ENCODE peak calls at places on chromosomes 13 and 19, in ten cellular contexts. Z is CD8-positive, alpha-beta T cell; G is BJ; O is body of pancreas; Y is heart left ventricle; X is pancreas; S is cardiac muscle cell; C is heart right ventricle; R is SK-N-SH; B is tibial nerve. W is an unnamed sample. For H3K27me3, the result is how much of the 10 kb centered on the place peaks cover.

GRCh38 chr19:4380254-4380727 is 20.1 kb downstream of the SH3GL1 start:
- DNase-seq in Z (peak), G (no peak), O (peak), Y (peak), X (no peak), S (no peak), C (peak), R (peak), B (no peak), W (peak)

GRCh38 chr19:10113964-10114650 is 2.6 kb downstream of the P2RY11 start:
- DNase-seq in Z (no peak), G (no peak), O (no peak), Y (no peak), X (no peak), S (no peak), C (no peak), R (peak), B (no peak), W (no peak)

GRCh38 chr13:67416047-67416925 is 186.2 kb upstream of the PCDH9 start:
- DNase-seq in Z (no peak), G (no peak), O (peak), Y (peak), X (peak), S (peak), C (no peak), R (peak), B (no peak), W (no peak)

GRCh38 chr19:1853295-1854031 is 5.2 kb upstream of the REXO1 start:
- DNase-seq in Z (peak), G (no peak), O (peak), Y (peak), X (peak), S (peak), C (peak), R (peak), B (peak), W (peak)

GRCh38 chr19:1213391-1214286 is 8.1 kb downstream of the STK11 start:
- DNase-seq in Z (peak), G (peak), O (peak), Y (peak), X (no peak), S (peak), C (peak), R (peak), B (no peak), W (peak)

GRCh38 chr13:50299546-50300249 is 284.5 kb downstream of the KCNRG start:
- DNase-seq in Z (no peak), G (no peak), O (no peak), Y (no peak), X (no peak), S (no peak), C (no peak), R (no peak), B (no peak), W (no peak)

GRCh38 chr13:38350114-38350617 is 515 bp downstream of the UFM1 start:
- DNase-seq in Z (peak), G (no peak), O (peak), Y (no peak), X (peak), S (peak), C (peak), R (peak), B (peak), W (peak)

GRCh38 chr19:58440556-58440955 is 603 bp upstream of the ZNF132 start:
- DNase-seq in Z (no peak), G (no peak), O (no peak), Y (peak), X (peak), S (no peak), C (no peak), R (no peak), B (no peak), W (no peak)

GRCh38 chr13:41505209-41505835 is 48.0 kb downstream of the RGCC start:
- DNase-seq in Z (no peak), G (peak), O (no peak), Y (no peak), X (no peak), S (peak), C (no peak), R (no peak), B (no peak), W (no peak)

GRCh38 chr13:91962946-91963345 is 564.5 kb downstream of the GPC5 start:
- DNase-seq in Z (no peak), G (no peak), O (no peak), Y (no peak), X (no peak), S (no peak), C (no peak), R (no peak), B (no peak), W (no peak)

GRCh38 chr19:10896851-10897526 is 25.6 kb downstream of the CARM1 start:
- DNase-seq in Z (no peak), G (no peak), O (no peak), Y (no peak), X (no peak), S (no peak), C (no peak), R (no peak), B (no peak), W (no peak)

GRCh38 chr13:49926019-49926418 is 10.1 kb downstream of the SPRYD7 start:
- DNase-seq in Z (no peak), G (no peak), O (no peak), Y (no peak), X (no peak), S (no peak), C (no peak), R (no peak), B (no peak), W (no peak)

GRCh38 chr19:40550951-40551350 is 25.7 kb upstream of the SHKBP1 start:
- DNase-seq in Z (no peak), G (no peak), O (no peak), Y (no peak), X (no peak), S (no peak), C (no peak), R (no peak), B (no peak), W (no peak)

GRCh38 chr19:30117636-30118145 is 175.7 kb downstream of the URI1 start:
- DNase-seq in Z (no peak), G (no peak), O (no peak), Y (no peak), X (no peak), S (no peak), C (no peak), R (no peak), B (no peak), W (no peak)

GRCh38 chr19:48319647-48320537 is 5.5 kb upstream of the EMP3 start:
- DNase-seq in Z (peak), G (no peak), O (peak), Y (peak), X (peak), S (peak), C (peak), R (peak), B (peak), W (peak)

GRCh38 chr13:23380534-23380933 is 53.0 kb downstream of the SACS start:
- DNase-seq in Z (no peak), G (no peak), O (no peak), Y (no peak), X (no peak), S (peak), C (no peak), R (no peak), B (no peak), W (no peak)

GRCh38 chr13:30745917-30746686 is 10.8 kb downstream of the ALOX5AP start:
- DNase-seq in Z (no peak), G (no peak), O (no peak), Y (no peak), X (no peak), S (peak), C (no peak), R (peak), B (no peak), W (no peak)

GRCh38 chr19:53904909-53905308 is 4.2 kb upstream of the CACNG7 start:
- DNase-seq in Z (no peak), G (no peak), O (no peak), Y (no peak), X (no peak), S (no peak), C (no peak), R (no peak), B (no peak), W (no peak)

GRCh38 chr13:44805623-44806022 is 183.6 kb downstream of the NUFIP1 start:
- DNase-seq in Z (no peak), G (no peak), O (no peak), Y (no peak), X (no peak), S (no peak), C (no peak), R (no peak), B (no peak), W (no peak)

GRCh38 chr19:44657211-44657921 is 13.7 kb downstream of the PVR start:
- DNase-seq in Z (peak), G (no peak), O (peak), Y (peak), X (peak), S (peak), C (peak), R (peak), B (peak), W (peak)

GRCh38 chr19:51607920-51608562 is 22.2 kb downstream of the SIGLEC5 start:
- DNase-seq in Z (peak), G (no peak), O (peak), Y (peak), X (peak), S (peak), C (peak), R (no peak), B (peak), W (peak)

GRCh38 chr19:5205937-5206750 is 134.5 kb downstream of the PTPRS start:
- DNase-seq in Z (no peak), G (no peak), O (no peak), Y (no peak), X (no peak), S (no peak), C (no peak), R (no peak), B (no peak), W (no peak)

GRCh38 chr19:49614096-49614857 is 23.3 kb downstream of the PRR12 start:
- DNase-seq in Z (no peak), G (peak), O (no peak), Y (no peak), X (no peak), S (peak), C (no peak), R (no peak), B (no peak), W (no peak)

GRCh38 chr13:60312851-60313505 is 84.0 kb upstream of the TDRD3 start:
- DNase-seq in Z (no peak), G (no peak), O (no peak), Y (no peak), X (no peak), S (no peak), C (no peak), R (no peak), B (no peak), W (no peak)

GRCh38 chr13:31755803-31756212 is 16.5 kb downstream of the RXFP2 start:
- DNase-seq in Z (no peak), G (peak), O (no peak), Y (no peak), X (no peak), S (no peak), C (no peak), R (no peak), B (no peak), W (no peak)

GRCh38 chr19:33557720-33558119 is 36.1 kb upstream of the PEPD start:
- DNase-seq in Z (no peak), G (no peak), O (no peak), Y (no peak), X (no peak), S (no peak), C (no peak), R (no peak), B (no peak), W (no peak)

GRCh38 chr13:25062479-25062878 is 33.5 kb upstream of the PABPC3 start:
- DNase-seq in Z (no peak), G (no peak), O (no peak), Y (no peak), X (no peak), S (no peak), C (no peak), R (no peak), B (no peak), W (no peak)
- TF ChIP-seq CTCF in Z (no peak), G (no peak), O (no peak), Y (no peak), X (no peak), S (no peak), C (no peak), R (no peak), B (no peak), W (no peak)

GRCh38 chr13:36674337-36675212 is 755 bp downstream of the SERTM1 start:
- DNase-seq in Z (no peak), G (no peak), O (no peak), Y (no peak), X (no peak), S (no peak), C (no peak), R (peak), B (no peak), W (no peak)

GRCh38 chr13:36673352-36673751 is 468 bp upstream of the SERTM1 start:
- DNase-seq in Z (no peak), G (no peak), O (no peak), Y (no peak), X (no peak), S (no peak), C (no peak), R (no peak), B (no peak), W (no peak)

GRCh38 chr13:36680918-36681317 is 7.1 kb downstream of the SERTM1 start:
- DNase-seq in Z (no peak), G (no peak), O (no peak), Y (no peak), X (no peak), S (no peak), C (no peak), R (no peak), B (no peak), W (no peak)

GRCh38 chr13:36673838-36674326 is at the start of gene SERTM1:
- DNase-seq in Z (no peak), G (no peak), O (no peak), Y (peak), X (no peak), S (peak), C (no peak), R (peak), B (no peak), W (no peak)

GRCh38 chr13:36675213-36675536 is 1.4 kb downstream of the SERTM1 start:
- DNase-seq in Z (no peak), G (no peak), O (no peak), Y (no peak), X (no peak), S (no peak), C (no peak), R (no peak), B (no peak), W (no peak)
- H3K4me3 ChIP-seq in Z (no peak), G (no peak), O (no peak), Y (no peak), X (no peak), S (no peak), C (no peak), R (no peak), B (no peak), W (no peak)

GRCh38 chr13:20188649-20189553 is 3.8 kb downstream of the GJB2 start:
- DNase-seq in Z (no peak), G (no peak), O (no peak), Y (no peak), X (no peak), S (no peak), C (no peak), R (peak), B (no peak), W (no peak)
- H3K27me3 ChIP-seq in Z (under half), G (under half), O (under half), Y (under half), X (under half), S (half or more), C (under half), R (half or more), B (under half), W (under half)

GRCh38 chr13:108226184-108226583 is 8.0 kb downstream of the ABHD13 start:
- DNase-seq in Z (no peak), G (no peak), O (no peak), Y (no peak), X (no peak), S (no peak), C (no peak), R (peak), B (no peak), W (no peak)
- TF ChIP-seq CTCF in Z (no peak), G (no peak), O (no peak), Y (no peak), X (no peak), S (no peak), C (no peak), R (no peak), B (no peak), W (no peak)

GRCh38 chr13:109773786-109774185 is 12.6 kb downstream of the IRS2 start:
- DNase-seq in Z (no peak), G (no peak), O (no peak), Y (no peak), X (no peak), S (no peak), C (no peak), R (no peak), B (no peak), W (no peak)
- H3K4me3 ChIP-seq in Z (no peak), G (no peak), O (no peak), Y (no peak), X (no peak), S (no peak), C (no peak), R (no peak), B (no peak), W (no peak)

GRCh38 chr13:112330479-112331407 is 45.4 kb upstream of the SPACA7 start:
- DNase-seq in Z (no peak), G (no peak), O (no peak), Y (no peak), X (no peak), S (no peak), C (no peak), R (no peak), B (no peak), W (no peak)

GRCh38 chr13:112330066-112330465 is 46.1 kb upstream of the SPACA7 start:
- DNase-seq in Z (no peak), G (no peak), O (no peak), Y (no peak), X (no peak), S (no peak), C (no peak), R (no peak), B (no peak), W (no peak)

GRCh38 chr13:112333756-112334543 is 42.2 kb upstream of the SPACA7 start:
- DNase-seq in Z (no peak), G (no peak), O (no peak), Y (no peak), X (no peak), S (no peak), C (no peak), R (no peak), B (no peak), W (no peak)

GRCh38 chr13:112332727-112333126 is 43.4 kb upstream of the SPACA7 start:
- DNase-seq in Z (no peak), G (no peak), O (no peak), Y (no peak), X (no peak), S (no peak), C (no peak), R (no peak), B (no peak), W (no peak)

DNA sequence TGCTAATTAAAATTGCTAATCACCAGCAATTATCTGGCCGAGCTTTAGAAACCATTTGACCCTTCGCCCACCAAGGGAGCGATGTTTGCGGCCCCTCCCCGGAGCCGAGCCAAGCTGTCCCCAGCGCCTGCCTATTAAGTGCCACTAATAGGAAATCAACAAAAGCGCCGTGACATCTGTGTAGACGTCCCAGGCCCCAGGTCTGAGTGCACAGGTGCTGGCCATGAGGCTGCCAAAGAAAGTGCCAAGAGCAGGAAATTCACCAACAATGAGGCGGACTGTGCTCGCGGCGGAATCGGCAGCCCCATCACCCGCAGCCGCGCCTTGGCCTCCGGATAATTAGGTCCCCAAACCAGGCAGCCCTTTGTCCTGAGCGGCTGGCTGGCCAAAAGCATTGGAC is 44.5 kb upstream of the SPACA7 start:
- DNase-seq in Z (no peak), G (no peak), O (no peak), Y (no peak), X (no peak), S (no peak), C (no peak), R (no peak), B (no peak), W (no peak)
- H3K27me3 ChIP-seq in Z (under half), G (under half), O (under half), Y (under half), X (under half), S (under half), C (under half), R (under half), B (under half), W (under half)

GRCh38 chr19:3060852-3061182 is 1.5 kb downstream of the TLE5 start:
- DNase-seq in Z (no peak), G (no peak), O (no peak), Y (no peak), X (no peak), S (no peak), C (no peak), R (no peak), B (no peak), W (no peak)

GRCh38 chr19:3064011-3064330 is 1.7 kb upstream of the TLE5 start:
- DNase-seq in Z (no peak), G (no peak), O (no peak), Y (no peak), X (no peak), S (no peak), C (no peak), R (no peak), B (no peak), W (no peak)

GRCh38 chr19:3062165-3063105 is at the start of gene TLE5:
- DNase-seq in Z (peak), G (no peak), O (peak), Y (peak), X (peak), S (peak), C (peak), R (peak), B (no peak), W (peak)

GRCh38 chr19:3059653-3060052 is 2.6 kb downstream of the TLE5 start:
- DNase-seq in Z (no peak), G (no peak), O (no peak), Y (no peak), X (no peak), S (no peak), C (no peak), R (no peak), B (no peak), W (no peak)

DNA sequence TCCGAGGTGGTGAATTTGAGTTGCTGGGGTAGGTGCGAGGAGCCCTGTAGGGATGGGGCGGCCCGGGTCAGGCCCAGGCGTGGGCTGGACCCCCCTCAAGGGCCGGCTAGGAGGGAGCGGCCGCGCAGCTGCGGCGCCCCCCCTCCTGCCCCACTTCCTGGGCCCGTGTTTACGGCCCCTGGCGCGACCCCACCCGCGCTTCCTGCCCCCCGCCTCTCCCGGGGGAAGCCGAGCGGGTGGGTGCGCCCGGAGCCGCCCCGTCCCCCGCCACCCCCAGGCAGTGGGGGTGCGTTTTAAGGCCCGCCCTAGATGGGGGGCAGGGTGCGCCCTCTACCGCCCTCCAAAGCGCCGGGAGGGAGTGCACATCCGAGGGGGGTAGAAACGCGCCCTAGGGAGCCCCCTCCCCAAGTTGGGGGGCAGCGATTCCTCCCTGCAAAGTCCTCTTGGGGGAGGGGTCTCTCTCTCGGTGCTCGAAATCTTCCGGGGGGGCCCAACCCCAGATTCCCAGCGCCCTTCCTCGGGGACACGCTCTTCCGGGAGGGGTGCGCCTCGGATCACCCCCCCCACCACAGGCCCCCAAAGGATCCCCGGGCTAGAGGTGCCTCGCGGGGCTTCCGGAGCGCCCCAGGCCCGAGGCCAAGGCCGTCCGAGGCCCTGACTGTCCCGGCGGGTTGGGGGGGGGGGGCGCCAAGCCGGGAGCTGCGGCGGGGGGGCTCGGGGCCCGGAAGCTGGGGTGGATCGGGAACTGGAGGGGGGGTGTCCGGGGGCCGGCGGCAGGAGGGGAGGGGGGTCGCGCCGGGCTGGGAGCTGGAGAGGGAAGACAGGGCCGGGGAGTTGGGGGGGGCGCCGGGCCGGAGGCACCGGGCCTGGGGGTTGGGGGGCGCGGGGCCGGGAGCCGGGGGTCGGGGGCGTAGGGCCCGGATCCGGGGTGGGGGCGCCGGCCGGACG is 807 bp downstream of the TLE5 start:
- DNase-seq in Z (peak), G (no peak), O (no peak), Y (peak), X (peak), S (peak), C (peak), R (peak), B (no peak), W (peak)
- TF ChIP-seq CTCF in Z (peak), G (peak), O (peak), Y (no peak), X (no peak), S (peak), C (peak), R (peak), B (peak), W (no peak)

W was measured in adrenal gland.